ENCODE peak calls at places on chromosome 6, in seven cellular contexts. D is transverse colon, Z is NCI-H345, S is fibroblast of lung, G is sigmoid colon, L is left lung, F is WTC11. O is an unnamed sample.

GRCh38 chr6:144659202-144659731 is 374.1 kb downstream of the UTRN start:
- DNase-seq in D (peak), Z (no peak), S (peak), G (no peak), L (no peak), F (peak), O (peak)

GRCh38 chr6:108838101-108838717 is 10.0 kb upstream of the ARMC2 start:
- DNase-seq in D (no peak), Z (no peak), S (peak), G (no peak), L (peak), F (peak), O (peak)

GRCh38 chr6:134077301-134077700 is 24.9 kb upstream of the SLC2A12 start:
- DNase-seq in D (no peak), Z (no peak), S (peak), G (no peak), L (no peak), F (no peak), O (no peak)

GRCh38 chr6:71419954-71420692 is 131.5 kb downstream of the OGFRL1 start:
- DNase-seq in D (peak), Z (peak), S (peak), G (peak), L (peak), F (no peak), O (no peak)

GRCh38 chr6:139296927-139297326 is 5.1 kb upstream of the TXLNB start:
- DNase-seq in D (no peak), Z (no peak), S (peak), G (no peak), L (no peak), F (no peak), O (no peak)

GRCh38 chr6:44265003-44265842 is at the start of gene NFKBIE:
- DNase-seq in D (peak), Z (peak), S (peak), G (peak), L (peak), F (peak), O (peak)

GRCh38 chr6:114281496-114281895 is 61.3 kb downstream of the HS3ST5 start:
- DNase-seq in D (no peak), Z (no peak), S (no peak), G (no peak), L (no peak), F (no peak), O (no peak)

GRCh38 chr6:11869656-11870340 is 91.2 kb upstream of the ADTRP start:
- DNase-seq in D (no peak), Z (no peak), S (peak), G (no peak), L (no peak), F (no peak), O (no peak)

GRCh38 chr6:107441706-107442105 is 17.7 kb downstream of the PDSS2 start:
- DNase-seq in D (no peak), Z (no peak), S (no peak), G (no peak), L (no peak), F (no peak), O (no peak)

GRCh38 chr6:80182291-80182690 is 75.8 kb downstream of the BCKDHB start:
- DNase-seq in D (no peak), Z (no peak), S (peak), G (no peak), L (no peak), F (no peak), O (no peak)

GRCh38 chr6:74731921-74732320 is 473.9 kb downstream of the COL12A1 start:
- DNase-seq in D (no peak), Z (no peak), S (peak), G (no peak), L (no peak), F (no peak), O (no peak)

GRCh38 chr6:112252571-112253504 is 1.5 kb downstream of the LAMA4 start:
- DNase-seq in D (no peak), Z (no peak), S (peak), G (no peak), L (no peak), F (no peak), O (no peak)

GRCh38 chr6:109428889-109429477 is 11.4 kb downstream of the PPIL6 start:
- DNase-seq in D (no peak), Z (no peak), S (peak), G (no peak), L (no peak), F (no peak), O (no peak)

GRCh38 chr6:33195304-33196022 is 3.2 kb upstream of the COL11A2 start:
- DNase-seq in D (no peak), Z (no peak), S (no peak), G (no peak), L (no peak), F (no peak), O (peak)

GRCh38 chr6:39204646-39205244 is 24.5 kb downstream of the KCNK5 start:
- DNase-seq in D (no peak), Z (no peak), S (no peak), G (no peak), L (no peak), F (peak), O (peak)

GRCh38 chr6:39884696-39885095 is 49.6 kb downstream of the MOCS1 start:
- DNase-seq in D (no peak), Z (no peak), S (peak), G (no peak), L (no peak), F (no peak), O (no peak)

GRCh38 chr6:113556775-113557174 is 300.4 kb upstream of the MARCKS start:
- DNase-seq in D (no peak), Z (no peak), S (no peak), G (no peak), L (no peak), F (no peak), O (no peak)

GRCh38 chr6:140774080-140774505 is 1358.6 kb upstream of the GJE1 start:
- DNase-seq in D (no peak), Z (peak), S (peak), G (no peak), L (no peak), F (no peak), O (no peak)

GRCh38 chr6:123415844-123416468 is 220.8 kb downstream of the TRDN start:
- DNase-seq in D (peak), Z (peak), S (peak), G (no peak), L (no peak), F (peak), O (peak)

GRCh38 chr6:115582386-115582785 is 478.3 kb downstream of the FRK start:
- DNase-seq in D (no peak), Z (no peak), S (no peak), G (no peak), L (no peak), F (no peak), O (no peak)

GRCh38 chr6:106279179-106279578 is 46.4 kb downstream of the ATG5 start:
- DNase-seq in D (no peak), Z (no peak), S (peak), G (no peak), L (no peak), F (no peak), O (no peak)

GRCh38 chr6:56977192-56977591 is 22.3 kb downstream of the BEND6 start:
- DNase-seq in D (no peak), Z (no peak), S (no peak), G (no peak), L (no peak), F (no peak), O (no peak)

GRCh38 chr6:154258064-154258757 is 98.4 kb downstream of the IPCEF1 start:
- DNase-seq in D (no peak), Z (no peak), S (no peak), G (no peak), L (no peak), F (no peak), O (no peak)

GRCh38 chr6:77089776-77090175 is 373.5 kb downstream of the HTR1B start:
- DNase-seq in D (no peak), Z (no peak), S (no peak), G (no peak), L (no peak), F (no peak), O (no peak)

GRCh38 chr6:145080651-145081050 is 654.7 kb downstream of the EPM2A start:
- DNase-seq in D (no peak), Z (no peak), S (peak), G (no peak), L (no peak), F (no peak), O (no peak)

GRCh38 chr6:28449056-28449455 is 5.8 kb upstream of the ZSCAN23 start:
- DNase-seq in D (no peak), Z (no peak), S (no peak), G (no peak), L (no peak), F (no peak), O (no peak)

GRCh38 chr6:110053395-110054240 is 75.5 kb downstream of the GPR6 start:
- DNase-seq in D (no peak), Z (peak), S (peak), G (no peak), L (no peak), F (no peak), O (peak)

GRCh38 chr6:95784869-95785268 is 207.5 kb downstream of the MANEA start:
- DNase-seq in D (no peak), Z (no peak), S (no peak), G (no peak), L (no peak), F (no peak), O (no peak)

GRCh38 chr6:45420083-45420908 is 42.6 kb upstream of the SUPT3H start:
- DNase-seq in D (peak), Z (no peak), S (peak), G (peak), L (peak), F (peak), O (peak)